ENCODE peak calls at places on chromosomes 5 and 9, in four cellular contexts. O, E, I and G are unnamed samples.
A peak's percentile ranks its signal among the peaks of the same experiment; 100 is the strongest.

GRCh38 chr5:157613385-157614245 is 38.0 kb upstream of the ADAM19 start:
- DNase-seq in O (no peak), I (no peak), E (no peak), G (no peak)

GRCh38 chr9:133476531-133476930 is 2.4 kb downstream of the SLC2A6 start:
- DNase-seq in E (no peak), I (no peak), O (no peak), G (no peak)

GRCh38 chr5:93236807-93237421 is 344.1 kb downstream of the NR2F1-AS1 start:
- DNase-seq in E (no peak), I (no peak), O (no peak), G (no peak)

GRCh38 chr9:113912816-113913215 is 36.7 kb downstream of the ZNF618 start:
- DNase-seq in I (no peak), E (no peak), O (no peak), G (no peak)

GRCh38 chr5:169162407-169162806 is 138.5 kb downstream of the SLIT3 start:
- DNase-seq in O (no peak), E (no peak), I (no peak), G (no peak)

GRCh38 chr5:23977996-23978395 is 470.6 kb downstream of the PRDM9 start:
- DNase-seq in I (no peak), E (peak; percentile 27), O (peak; percentile 14), G (peak; percentile 18)

GRCh38 chr9:35406183-35406959 is 83.5 kb upstream of the RUSC2 start:
- DNase-seq in O (no peak), I (no peak), E (peak; percentile 80), G (peak; percentile 56)

GRCh38 chr9:130912932-130913598 is 16.5 kb upstream of the QRFP start:
- DNase-seq in E (no peak), O (no peak), I (no peak), G (no peak)

GRCh38 chr9:137972988-137973470 is 95.4 kb downstream of the CACNA1B start:
- DNase-seq in I (no peak), E (no peak), O (no peak), G (no peak)

GRCh38 chr5:10628601-10629000 is 64.7 kb downstream of the ANKRD33B start:
- DNase-seq in I (no peak), E (no peak), O (no peak), G (no peak)

GRCh38 chr9:27386759-27387158 is 89.8 kb upstream of the EQTN start:
- DNase-seq in O (no peak), I (no peak), E (no peak), G (no peak)

GRCh38 chr9:95689669-95690068 is 172.9 kb upstream of the PTCH1 start:
- DNase-seq in O (no peak), I (no peak), E (no peak), G (no peak)

GRCh38 chr9:120366646-120367019 is 213.3 kb downstream of the CDK5RAP2 start:
- DNase-seq in O (no peak), I (no peak), E (peak; percentile 19), G (peak; percentile 66)

GRCh38 chr5:147472669-147473131 is 37.2 kb downstream of the DPYSL3 start:
- DNase-seq in O (no peak), E (no peak), I (no peak), G (no peak)

GRCh38 chr9:37420271-37421215 is 2.0 kb upstream of the GRHPR start:
- DNase-seq in I (no peak), O (no peak), E (no peak), G (no peak)

GRCh38 chr9:93864029-93864428 is 91.1 kb downstream of the BARX1 start:
- DNase-seq in O (no peak), E (no peak), I (no peak), G (no peak)

GRCh38 chr5:84536797-84537196 is 152.1 kb upstream of the EDIL3 start:
- DNase-seq in O (no peak), E (no peak), I (no peak), G (no peak)

DNA sequence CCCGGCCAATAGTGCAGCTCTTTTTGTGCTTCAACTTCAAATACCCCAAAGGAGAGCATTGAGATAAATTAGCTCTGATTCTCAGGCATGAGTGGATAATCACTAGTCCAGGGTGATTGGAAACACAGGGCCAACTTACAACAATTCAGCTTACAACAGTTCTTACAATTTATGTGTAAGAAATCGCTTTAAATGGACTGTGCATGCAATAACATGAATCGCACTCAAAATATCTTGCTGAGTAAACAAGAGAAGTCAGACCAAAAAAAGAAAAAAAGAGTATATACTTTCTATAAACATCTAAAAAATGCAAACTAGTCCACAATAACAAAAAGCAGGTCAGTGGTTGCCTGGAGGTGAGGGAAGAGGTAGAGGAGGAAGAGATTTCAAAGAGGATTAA is 150.6 kb upstream of the EDIL3 start:
- DNase-seq in I (no peak), E (no peak), O (no peak), G (no peak)
- TF ChIP-seq SUZ12 in I (no peak), E (no peak), O (no peak), G (no peak)

DNA sequence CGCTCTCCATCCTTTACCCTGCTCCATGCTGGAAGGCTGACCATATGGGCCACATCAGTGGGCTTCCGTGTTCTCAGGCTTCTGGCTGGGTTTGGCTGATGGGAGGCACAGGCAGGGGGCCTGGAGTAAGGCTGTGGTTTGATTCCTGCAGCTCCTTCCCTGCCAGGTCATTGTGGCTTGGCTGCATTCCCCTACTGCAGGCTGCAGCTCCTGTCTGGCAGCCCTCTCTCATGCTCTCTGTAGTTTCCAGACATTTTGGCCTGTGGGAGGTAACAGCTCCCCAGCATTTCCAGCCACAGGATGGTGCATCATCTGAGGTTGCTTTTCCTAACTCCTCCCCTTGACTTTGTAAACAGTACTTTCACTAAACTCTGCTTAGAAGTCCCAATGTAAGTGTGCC is 102.0 kb upstream of the PTPN3 start:
- DNase-seq in O (no peak), E (no peak), I (no peak), G (no peak)
- TF ChIP-seq SUZ12 in O (no peak), E (no peak), I (no peak), G (no peak)

DNA sequence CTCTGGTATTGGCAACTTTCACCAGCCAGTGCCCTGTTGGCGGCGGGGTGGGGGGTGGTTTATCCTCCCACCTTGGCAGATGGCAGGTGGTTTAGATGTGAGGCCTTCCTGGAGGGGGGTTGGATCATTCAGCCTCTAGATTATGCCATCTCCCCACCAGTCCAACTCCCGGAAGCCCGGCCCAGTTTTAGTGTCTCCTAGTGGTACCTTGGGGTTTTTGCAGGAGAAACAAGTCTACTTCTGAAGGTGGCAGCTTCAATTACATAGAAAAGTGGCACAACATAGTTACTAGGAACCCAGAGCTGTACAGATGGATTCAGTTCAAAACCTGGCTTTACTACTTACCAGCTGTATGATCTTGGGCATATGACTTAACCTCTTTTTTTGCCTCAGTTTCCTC is 11.3 kb downstream of the PRLR start:
- DNase-seq in O (no peak), E (no peak), I (no peak), G (no peak)
- TF ChIP-seq SUZ12 in O (no peak), E (no peak), I (no peak), G (no peak)

GRCh38 chr5:67021522-67022316 is 174.9 kb downstream of the CD180 start:
- DNase-seq in O (no peak), E (no peak), I (no peak), G (no peak)
- TF ChIP-seq SUZ12 in O (no peak), E (no peak), I (no peak), G (no peak)

DNA sequence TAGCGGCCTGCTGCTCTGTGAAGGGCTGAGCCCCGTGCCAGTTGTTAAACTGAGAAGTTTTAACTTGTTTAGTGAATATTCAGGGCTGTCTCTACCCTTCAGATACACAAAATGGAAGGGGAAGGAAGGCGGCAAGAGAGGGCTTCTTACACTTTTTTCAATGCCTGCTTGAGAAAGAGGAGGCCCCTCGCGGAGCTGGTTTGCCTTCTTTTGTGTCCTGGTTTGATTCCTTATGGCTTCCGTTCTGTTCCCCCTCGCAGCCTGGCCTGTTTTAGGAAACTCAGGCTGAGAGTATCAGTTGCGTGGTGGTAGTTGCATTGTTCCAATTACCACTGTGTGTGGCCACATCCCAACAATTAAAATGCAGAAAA is 1.0 kb downstream of the FAM53C start:
- DNase-seq in O (no peak), I (no peak), E (no peak), G (no peak)
- TF ChIP-seq SUZ12 in O (no peak), I (no peak), E (no peak), G (no peak)

GRCh38 chr9:7305677-7306076 is 493.9 kb downstream of the DMAC1 start:
- DNase-seq in O (no peak), E (no peak), I (no peak), G (no peak)
- TF ChIP-seq SUZ12 in O (no peak), E (no peak), I (no peak), G (no peak)

DNA sequence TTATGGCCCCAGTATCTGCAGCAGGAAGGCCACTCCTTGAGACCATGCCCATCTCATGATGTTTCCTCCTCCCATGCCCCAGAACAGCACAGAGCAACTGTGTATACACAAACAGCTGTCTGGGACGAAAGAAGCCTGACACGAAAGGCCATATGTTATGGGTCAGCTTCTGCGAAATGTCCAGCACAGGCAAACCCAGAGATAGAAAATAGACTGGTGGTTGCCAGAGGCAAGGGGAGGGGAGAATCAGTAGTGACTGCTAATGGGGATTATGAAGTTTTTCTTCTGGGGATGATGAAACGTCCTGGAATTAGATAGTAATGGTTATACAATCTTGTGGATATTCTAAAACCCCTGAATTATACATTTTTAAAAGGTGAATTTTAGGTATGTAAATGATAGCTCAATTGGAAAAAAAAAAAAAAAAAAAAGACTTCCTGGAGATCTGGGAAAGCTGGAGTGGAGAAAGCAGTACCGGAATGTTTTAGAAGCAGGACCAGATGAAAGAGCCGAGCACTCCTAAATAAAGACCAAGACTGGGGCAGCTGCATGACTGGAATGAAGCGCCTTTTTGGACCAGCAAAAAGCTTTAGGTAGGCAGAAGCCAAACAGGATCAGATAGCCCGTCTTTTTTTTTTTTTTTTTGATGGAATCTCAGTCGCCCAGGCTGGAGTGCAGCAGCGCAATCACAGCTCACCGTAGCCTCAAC is 29.2 kb downstream of the PCDHGC5 start:
- DNase-seq in O (no peak), E (no peak), I (no peak), G (no peak)
- TF ChIP-seq SUZ12 in O (no peak), E (no peak), I (no peak), G (no peak)